ENCODE peak calls at places on chromosomes 6 and 20, in four cellular contexts. One of them, this sample, is unnamed.

GRCh38 chr6:107628878-107629277 is 139.0 kb downstream of the SOBP start:
- DNase-seq in uterus: no peak
- DNase-seq in lower lobe of right lung: no peak
- DNase-seq in heart right ventricle: no peak
- DNase-seq in this sample: no peak

GRCh38 chr20:26209171-26209941 is 512.7 kb upstream of the ZNF337 start:
- DNase-seq in uterus: no peak
- DNase-seq in lower lobe of right lung: peak; percentile 52
- DNase-seq in heart right ventricle: no peak
- DNase-seq in this sample: no peak

GRCh38 chr20:22386300-22386623 is 198.1 kb downstream of the FOXA2 start:
- DNase-seq in uterus: no peak
- DNase-seq in lower lobe of right lung: no peak
- DNase-seq in heart right ventricle: no peak
- DNase-seq in this sample: no peak

GRCh38 chr20:3420211-3420707 is 12.8 kb upstream of the DNAAF9 start:
- DNase-seq in uterus: no peak
- DNase-seq in lower lobe of right lung: peak; percentile 66
- DNase-seq in heart right ventricle: no peak
- DNase-seq in this sample: peak; percentile 12

GRCh38 chr6:108581932-108582500 is 21.3 kb downstream of the FOXO3 start:
- DNase-seq in uterus: no peak
- DNase-seq in lower lobe of right lung: no peak
- DNase-seq in heart right ventricle: no peak
- DNase-seq in this sample: no peak

GRCh38 chr6:141394125-141394536 is 738.6 kb upstream of the GJE1 start:
- DNase-seq in uterus: no peak
- DNase-seq in lower lobe of right lung: no peak
- DNase-seq in heart right ventricle: no peak
- DNase-seq in this sample: no peak

GRCh38 chr20:3795511-3796468 is at the start of gene CDC25B:
- DNase-seq in uterus: peak; percentile 96
- DNase-seq in lower lobe of right lung: peak; percentile 96
- DNase-seq in heart right ventricle: peak; percentile 93
- DNase-seq in this sample: peak; percentile 93

GRCh38 chr20:51413753-51414323 is 128.7 kb downstream of the NFATC2 start:
- DNase-seq in uterus: no peak
- DNase-seq in lower lobe of right lung: no peak
- DNase-seq in heart right ventricle: no peak
- DNase-seq in this sample: no peak

GRCh38 chr6:93496548-93496947 is 77.2 kb upstream of the EPHA7 start:
- DNase-seq in uterus: no peak
- DNase-seq in lower lobe of right lung: no peak
- DNase-seq in heart right ventricle: no peak
- DNase-seq in this sample: no peak

GRCh38 chr6:126188271-126188909 is 151.5 kb upstream of the CENPW start:
- DNase-seq in uterus: no peak
- DNase-seq in lower lobe of right lung: no peak
- DNase-seq in heart right ventricle: no peak
- DNase-seq in this sample: no peak

GRCh38 chr6:27321901-27322300 is 9.8 kb upstream of the POM121L2 start:
- DNase-seq in uterus: no peak
- DNase-seq in lower lobe of right lung: no peak
- DNase-seq in heart right ventricle: no peak
- DNase-seq in this sample: no peak

GRCh38 chr6:26225848-26226590 is 138.8 kb downstream of the HFE start:
- DNase-seq in uterus: no peak
- DNase-seq in lower lobe of right lung: no peak
- DNase-seq in heart right ventricle: no peak
- DNase-seq in this sample: no peak
- H3K27ac ChIP-seq in uterus: no peak overlapping the region
- H3K27ac ChIP-seq in lower lobe of right lung: no peak overlapping the region
- H3K27ac ChIP-seq in heart right ventricle: no peak overlapping the region
- H3K27ac ChIP-seq in this sample: no peak overlapping the region

GRCh38 chr20:31475032-31475431 is at the start of the genes DEFB124 and REM1:
- DNase-seq in uterus: peak; percentile 50
- DNase-seq in lower lobe of right lung: peak; percentile 50
- DNase-seq in heart right ventricle: peak; percentile 67
- DNase-seq in this sample: no peak
- H3K27ac ChIP-seq in uterus: peak within 1 kb of the TSS; percentile 77
- H3K27ac ChIP-seq in lower lobe of right lung: peak within 1 kb of the TSS; percentile 47
- H3K27ac ChIP-seq in heart right ventricle: peak within 1 kb of the TSS; percentile 88
- H3K27ac ChIP-seq in this sample: no peak within 1 kb of the TSS

DNA sequence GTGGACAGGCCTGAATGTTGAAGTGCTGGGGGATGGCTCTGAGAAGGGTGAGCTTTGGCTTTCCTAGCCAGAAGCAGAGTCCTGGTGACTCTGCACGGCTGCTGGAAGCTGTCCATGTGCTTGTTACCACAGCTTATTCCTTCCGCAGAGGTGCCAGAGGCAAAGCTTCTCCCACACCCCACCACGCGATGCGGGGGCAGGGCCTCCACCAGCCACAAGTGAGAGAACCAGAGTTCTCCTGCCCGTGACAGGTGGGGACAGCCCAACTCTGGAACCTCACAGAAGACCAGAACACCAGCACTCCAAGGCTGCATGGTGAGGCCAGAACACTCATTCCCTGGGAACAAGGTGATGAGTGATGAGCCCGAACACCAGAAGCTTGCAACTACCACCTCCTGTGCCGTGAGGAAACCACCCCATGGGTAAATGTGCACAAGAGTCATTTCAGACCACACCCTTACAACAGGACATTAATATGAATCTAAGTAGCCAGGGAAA is 36.7 kb downstream of the JAG1 start:
- DNase-seq in uterus: no peak
- DNase-seq in lower lobe of right lung: no peak
- DNase-seq in heart right ventricle: no peak
- DNase-seq in this sample: no peak
- H3K27ac ChIP-seq in uterus: peak overlapping the region; percentile 64
- H3K27ac ChIP-seq in lower lobe of right lung: peak overlapping the region; percentile 32
- H3K27ac ChIP-seq in heart right ventricle: peak overlapping the region; percentile 65
- H3K27ac ChIP-seq in this sample: peak overlapping the region; percentile 68

DNA sequence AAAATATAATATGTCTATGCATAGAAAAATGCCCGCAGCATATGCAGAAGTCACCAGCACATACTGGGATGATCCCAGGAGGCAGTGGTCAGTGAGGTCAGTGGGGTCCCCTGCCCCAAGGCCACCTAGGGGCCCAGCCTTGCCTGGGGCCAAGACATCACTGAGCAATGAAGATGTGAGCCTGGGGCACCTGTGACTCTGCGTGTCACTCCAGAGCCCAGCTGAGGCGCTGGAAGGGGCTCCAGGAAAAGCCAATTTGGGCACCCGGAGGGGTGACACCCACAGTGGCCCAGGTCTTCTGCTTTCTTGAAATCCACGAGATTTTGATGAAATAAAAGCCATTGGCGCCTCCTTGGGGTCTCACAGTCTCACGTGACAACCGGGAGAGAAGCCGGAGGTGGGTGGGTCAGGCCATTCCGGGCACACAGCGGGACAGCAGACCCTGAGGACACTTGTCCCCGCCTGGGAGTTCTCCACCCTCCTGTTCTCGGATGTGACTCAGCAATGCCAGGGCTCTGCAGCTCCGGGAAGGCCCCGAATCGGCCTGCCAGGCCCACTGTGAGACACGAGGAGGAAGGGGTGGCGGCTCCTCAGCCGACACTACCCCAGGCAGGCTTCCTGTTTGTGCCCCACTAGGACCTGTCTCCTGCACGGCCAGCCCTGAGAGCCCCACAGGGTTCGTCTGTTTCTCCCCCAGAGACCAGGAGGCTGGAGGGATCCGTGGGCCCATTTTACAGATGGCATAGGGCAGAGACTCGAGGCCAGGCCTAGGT is 24.4 kb upstream of the SLCO4A1 start:
- DNase-seq in uterus: peak; percentile 71
- DNase-seq in lower lobe of right lung: peak; percentile 81
- DNase-seq in heart right ventricle: peak; percentile 51
- DNase-seq in this sample: no peak
- H3K27ac ChIP-seq in uterus: peak overlapping the region; percentile 71
- H3K27ac ChIP-seq in lower lobe of right lung: peak overlapping the region; percentile 90
- H3K27ac ChIP-seq in heart right ventricle: peak overlapping the region; percentile 81
- H3K27ac ChIP-seq in this sample: peak overlapping the region; percentile 36

GRCh38 chr20:63919130-63919529 is 24.2 kb downstream of the DNAJC5 start:
- DNase-seq in uterus: no peak
- DNase-seq in lower lobe of right lung: no peak
- DNase-seq in heart right ventricle: no peak
- DNase-seq in this sample: no peak
- H3K27ac ChIP-seq in uterus: no peak overlapping the region
- H3K27ac ChIP-seq in lower lobe of right lung: no peak overlapping the region
- H3K27ac ChIP-seq in heart right ventricle: no peak overlapping the region
- H3K27ac ChIP-seq in this sample: no peak overlapping the region

This sample was measured in caudate nucleus.